ENCODE peak calls at places on chromosomes 1 and 21, in five cellular contexts. L is HepG2, C is A549, U is uterus, H is esophagus squamous epithelium. Z is an unnamed sample.

GRCh38 chr1:66436378-66437135 is 97.4 kb upstream of the SGIP1 start:
- DNase-seq in L (no peak), U (no peak), H (no peak), C (peak; percentile 41), Z (no peak)

GRCh38 chr1:39491146-39491921 is at the start of gene BMP8A:
- DNase-seq in L (peak; percentile 32), U (peak; percentile 58), H (no peak), C (peak; percentile 56), Z (peak; percentile 60)

GRCh38 chr1:178126790-178127189 is 32.9 kb downstream of the RASAL2 start:
- DNase-seq in U (no peak), L (peak; percentile 80), H (no peak), C (peak; percentile 83), Z (peak; percentile 33)

GRCh38 chr1:3430406-3430805 is 24.1 kb upstream of the ARHGEF16 start:
- DNase-seq in U (no peak), L (no peak), H (no peak), C (no peak), Z (no peak)

GRCh38 chr1:161052899-161053298 is 7.1 kb upstream of the USF1 start:
- DNase-seq in L (no peak), U (no peak), C (no peak), H (no peak), Z (no peak)

GRCh38 chr1:24536391-24536840 is 19.5 kb upstream of the NCMAP start:
- DNase-seq in U (no peak), C (peak; percentile 36), L (peak; percentile 35), H (no peak), Z (no peak)

GRCh38 chr1:54013393-54014008 is 4.5 kb downstream of the LDLRAD1 start:
- DNase-seq in C (no peak), H (no peak), L (peak; percentile 25), U (no peak), Z (peak; percentile 7)

GRCh38 chr1:100735244-100735643 is 15.7 kb downstream of the VCAM1 start:
- DNase-seq in U (no peak), L (no peak), H (no peak), C (no peak), Z (no peak)

GRCh38 chr1:235160395-235160964 is 570 bp downstream of the RBM34 start:
- DNase-seq in H (no peak), C (peak; percentile 73), L (peak; percentile 50), U (no peak), Z (no peak)

GRCh38 chr1:214281030-214281901 is at the start of gene SMYD2:
- DNase-seq in U (peak; percentile 61), L (peak; percentile 56), C (peak; percentile 66), H (no peak), Z (peak; percentile 73)

GRCh38 chr21:35603471-35603870 is 456.9 kb downstream of the SETD4 start:
- DNase-seq in H (no peak), L (no peak), U (no peak), C (no peak), Z (no peak)

GRCh38 chr1:194372266-194372665 is 1185.9 kb upstream of the B3GALT2 start:
- DNase-seq in L (no peak), C (no peak), U (no peak), H (no peak), Z (no peak)

GRCh38 chr21:44434568-44434925 is 20.8 kb upstream of the LRRC3 start:
- DNase-seq in H (no peak), C (no peak), L (no peak), U (no peak), Z (no peak)

GRCh38 chr1:218394989-218395388 is 49.9 kb downstream of the TGFB2 start:
- DNase-seq in U (no peak), L (no peak), C (no peak), H (no peak), Z (no peak)

GRCh38 chr1:161216945-161217712 is 2.0 kb downstream of the FCER1G start:
- DNase-seq in L (peak; percentile 59), C (no peak), U (no peak), H (no peak), Z (no peak)

GRCh38 chr1:98081951-98082350 is 161.1 kb upstream of the DPYD start:
- DNase-seq in C (no peak), U (no peak), H (no peak), L (no peak), Z (no peak)

GRCh38 chr1:6724517-6725141 is 23.0 kb upstream of the DNAJC11 start:
- DNase-seq in H (no peak), U (no peak), C (peak; percentile 63), L (peak; percentile 92), Z (peak; percentile 76)

GRCh38 chr1:185232874-185233273 is 75.9 kb downstream of the SWT1 start:
- DNase-seq in U (no peak), L (no peak), C (no peak), H (no peak), Z (no peak)

GRCh38 chr1:185229981-185230380 is 73.0 kb downstream of the SWT1 start:
- DNase-seq in H (no peak), C (no peak), U (no peak), L (no peak), Z (no peak)

GRCh38 chr1:185224132-185224531 is 67.2 kb downstream of the SWT1 start:
- DNase-seq in H (no peak), C (no peak), U (no peak), L (no peak), Z (no peak)

GRCh38 chr1:185228979-185229378 is 72.0 kb downstream of the SWT1 start:
- DNase-seq in C (no peak), L (no peak), H (no peak), U (no peak), Z (no peak)

DNA sequence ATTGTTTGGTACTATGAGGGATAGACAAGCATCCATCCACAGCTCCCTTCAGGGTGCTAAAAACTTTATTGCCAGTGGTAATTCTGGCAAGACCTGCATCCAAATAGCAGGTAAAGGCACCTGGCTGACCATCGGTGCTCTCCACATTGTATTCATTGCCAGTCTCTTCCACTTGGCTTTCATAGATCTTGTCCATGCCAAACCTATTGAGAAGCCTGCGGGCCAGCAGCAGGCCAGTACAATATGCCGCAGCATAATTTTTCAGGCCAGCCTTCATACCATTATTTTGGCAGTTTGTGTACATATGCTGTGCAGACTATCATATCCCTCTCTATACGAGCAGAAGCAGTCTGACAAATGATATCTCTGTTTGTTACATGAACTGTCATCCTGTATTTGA is 70.2 kb downstream of the SWT1 start:
- DNase-seq in L (no peak), U (no peak), H (no peak), C (no peak), Z (no peak)
- H3K27ac ChIP-seq in L (no peak overlapping the region), U (no peak overlapping the region), H (no peak overlapping the region), C (no peak overlapping the region), Z (no peak overlapping the region)

GRCh38 chr1:183812111-183812510 is 7.2 kb downstream of the RGL1 start:
- DNase-seq in L (no peak), C (no peak), U (no peak), H (no peak), Z (no peak)

GRCh38 chr1:183812686-183813569 is 8.0 kb downstream of the RGL1 start:
- DNase-seq in L (peak; percentile 82), H (no peak), U (no peak), C (no peak), Z (peak; percentile 35)

GRCh38 chr1:183808296-183809027 is 3.5 kb downstream of the RGL1 start:
- DNase-seq in L (peak; percentile 38), U (no peak), H (no peak), C (no peak), Z (no peak)

GRCh38 chr1:183810172-183810571 is 5.3 kb downstream of the RGL1 start:
- DNase-seq in L (no peak), U (no peak), C (no peak), H (no peak), Z (no peak)

DNA sequence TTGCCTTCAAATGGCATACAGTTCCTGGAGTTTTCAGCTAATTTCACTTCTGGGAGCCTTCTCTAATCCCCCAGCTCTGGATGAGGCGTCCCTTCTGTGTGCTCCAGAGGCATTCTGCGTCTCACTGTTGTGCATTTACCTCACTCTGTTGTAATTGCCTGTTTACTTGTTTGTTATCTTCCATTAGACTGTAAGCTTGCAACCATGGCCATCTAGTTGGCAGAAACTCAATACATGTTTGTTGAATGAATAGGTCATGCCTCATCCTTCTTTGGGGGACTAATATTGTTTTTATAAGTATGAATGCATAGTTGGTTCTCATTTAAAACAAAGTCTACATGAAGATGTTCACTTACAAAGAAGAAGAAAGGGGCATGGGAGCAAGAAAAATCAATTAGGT is 5.8 kb downstream of the RGL1 start:
- DNase-seq in H (no peak), C (no peak), L (no peak), U (no peak), Z (no peak)
- H3K4me3 ChIP-seq in H (no peak overlapping the region), C (no peak overlapping the region), L (no peak overlapping the region), U (no peak overlapping the region), Z (no peak overlapping the region)

GRCh38 chr1:167456500-167456899 is 61.8 kb downstream of the CD247 start:
- DNase-seq in L (no peak), C (no peak), H (no peak), U (no peak), Z (no peak)

GRCh38 chr1:167454304-167454928 is 63.9 kb downstream of the CD247 start:
- DNase-seq in H (no peak), L (no peak), U (no peak), C (peak; percentile 37), Z (no peak)

GRCh38 chr1:167455786-167456446 is 62.4 kb downstream of the CD247 start:
- DNase-seq in C (peak; percentile 13), H (no peak), U (peak; percentile 26), L (no peak), Z (no peak)

GRCh38 chr1:167456926-167457325 is 61.4 kb downstream of the CD247 start:
- DNase-seq in L (no peak), H (no peak), U (no peak), C (no peak), Z (no peak)

DNA sequence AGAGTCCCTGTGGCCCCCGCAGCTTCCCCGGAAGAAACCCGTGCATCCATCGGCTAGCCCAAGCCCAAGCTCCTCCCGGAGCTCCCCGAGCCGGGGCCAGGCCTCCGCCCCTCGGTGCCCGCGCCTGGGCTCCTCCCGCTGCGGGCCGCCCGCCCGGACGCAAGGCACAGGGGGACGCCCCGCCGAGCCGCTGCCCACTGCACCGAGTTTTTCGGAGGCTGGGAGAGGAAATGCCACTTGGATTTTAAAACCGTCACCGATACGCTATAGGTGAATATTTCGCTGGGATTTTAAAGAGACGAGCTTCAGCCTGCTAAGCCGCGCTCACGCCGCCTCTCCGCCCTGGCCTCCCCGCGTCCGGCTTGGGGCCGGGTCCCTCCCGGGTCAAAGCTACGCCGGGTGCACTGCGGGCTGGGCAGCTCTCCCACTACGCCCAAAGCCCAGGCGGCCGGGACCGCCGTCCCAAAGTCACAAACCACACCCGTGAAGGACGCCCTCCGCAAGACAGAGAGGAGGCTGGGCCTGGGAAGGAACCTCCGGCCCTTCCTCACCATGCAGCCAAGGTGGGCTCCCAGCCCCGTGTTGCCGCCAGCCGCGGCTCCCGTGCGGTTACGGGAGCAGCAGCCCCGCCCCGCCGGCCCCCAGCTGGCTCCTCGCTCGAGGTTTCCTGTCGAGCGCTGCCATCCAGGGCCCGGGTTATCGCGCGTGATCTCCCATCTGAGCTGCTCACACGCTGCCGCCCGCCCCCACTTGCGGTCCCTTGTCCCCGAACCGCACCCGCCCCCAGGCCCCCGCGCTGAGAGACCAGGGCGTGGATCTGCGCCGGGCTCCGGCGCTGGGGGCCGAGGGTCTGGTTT is 63.2 kb downstream of the CD247 start:
- DNase-seq in H (no peak), C (peak; percentile 41), L (no peak), U (peak; percentile 43), Z (peak; percentile 68)
- TF ChIP-seq POLR2A in H (no peak), C (no peak), L (no peak), U (no peak), Z (peak; percentile 48)

DNA sequence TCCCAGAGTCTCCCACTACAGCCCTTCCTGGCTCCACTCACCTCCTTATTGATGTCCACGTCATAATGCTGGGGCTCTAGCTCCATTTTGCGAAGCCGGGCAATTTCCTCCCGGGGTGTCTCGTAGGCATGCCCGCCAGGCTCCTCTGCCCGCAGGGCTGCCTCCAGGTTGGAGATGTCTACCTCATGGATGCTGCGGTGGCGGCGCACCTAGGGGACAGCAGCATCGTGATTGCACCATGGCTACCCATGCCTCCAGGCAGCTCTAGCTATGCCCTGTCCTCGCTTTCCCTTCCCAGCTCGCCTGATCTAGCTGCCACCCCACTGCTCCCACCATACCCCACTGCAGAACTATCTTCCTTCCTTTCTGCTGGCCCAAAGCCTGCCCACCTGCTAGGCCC is 15.1 kb upstream of the GOLT1A start:
- DNase-seq in U (no peak), L (no peak), C (no peak), H (no peak), Z (no peak)
- H3K27ac ChIP-seq in U (no peak overlapping the region), L (no peak overlapping the region), C (no peak overlapping the region), H (no peak overlapping the region), Z (no peak overlapping the region)

Z was measured in adrenal gland.